ENCODE peak calls at places on chromosomes 6 and 20, in ten cellular contexts. P is PC-3; J is ascending aorta; A is CD8-positive, alpha-beta T cell; H is endodermal cell; U is colonic mucosa; R is cardiac muscle cell; K is left ventricle myocardium inferior; G is A549; W is RWPE1. D is an unnamed sample.

GRCh38 chr6:166441641-166442078 is 58.9 kb upstream of the MPC1 start:
- DNase-seq in G (no peak), U (no peak), A (no peak), K (no peak), H (no peak), W (no peak), J (no peak), R (no peak), P (no peak), D (no peak)

GRCh38 chr6:43790031-43790430 is 20.0 kb downstream of the VEGFA start:
- DNase-seq in G (no peak), P (no peak), H (no peak), K (peak; percentile 64), J (no peak), R (peak; percentile 93), W (no peak), A (no peak), U (no peak), D (no peak)

GRCh38 chr6:37667050-37667814 is 30.5 kb downstream of the MDGA1 start:
- DNase-seq in H (no peak), K (no peak), R (no peak), P (peak; percentile 65), J (no peak), G (no peak), A (no peak), U (no peak), W (no peak), D (no peak)

GRCh38 chr6:136284909-136285308 is 4.7 kb downstream of the BCLAF1 start:
- DNase-seq in W (peak; percentile 26), P (peak; percentile 30), H (no peak), R (peak; percentile 50), G (no peak), J (no peak), A (no peak), U (no peak), K (no peak), D (no peak)

GRCh38 chr6:29552512-29553051 is 7.0 kb downstream of the UBD start:
- DNase-seq in P (peak; percentile 75), H (no peak), K (no peak), J (no peak), W (peak; percentile 64), R (peak; percentile 79), G (no peak), A (no peak), U (no peak), D (no peak)

GRCh38 chr20:44651507-44652373 is at the start of gene ADA:
- DNase-seq in P (peak; percentile 65), H (peak; percentile 87), R (peak; percentile 63), U (peak; percentile 81), J (no peak), W (peak; percentile 77), A (peak; percentile 57), G (peak; percentile 54), K (peak; percentile 78), D (peak; percentile 41)

GRCh38 chr6:43993881-43994523 is 133.2 kb downstream of the MRPL14 start:
- DNase-seq in U (no peak), H (peak; percentile 50), G (no peak), P (peak; percentile 55), R (no peak), A (no peak), W (no peak), J (no peak), K (no peak), D (no peak)

GRCh38 chr6:71724456-71725180 is 161.7 kb upstream of the RIMS1 start:
- DNase-seq in J (no peak), P (no peak), K (no peak), A (no peak), U (no peak), W (no peak), G (no peak), H (no peak), R (no peak), D (no peak)

GRCh38 chr6:16727996-16728395 is 33.3 kb downstream of the ATXN1 start:
- DNase-seq in R (peak; percentile 53), K (no peak), U (no peak), P (no peak), A (no peak), J (no peak), G (no peak), W (no peak), H (peak; percentile 63), D (no peak)

GRCh38 chr6:16729183-16729696 is 32.0 kb downstream of the ATXN1 start:
- DNase-seq in G (peak; percentile 33), P (peak; percentile 68), H (no peak), U (no peak), J (no peak), R (peak; percentile 74), A (no peak), W (no peak), K (no peak), D (no peak)

GRCh38 chr6:16728513-16729182 is 32.6 kb downstream of the ATXN1 start:
- DNase-seq in A (no peak), H (no peak), K (no peak), W (no peak), U (no peak), G (no peak), J (no peak), R (no peak), P (no peak), D (no peak)

GRCh38 chr6:16730720-16731502 is 30.3 kb downstream of the ATXN1 start:
- DNase-seq in A (no peak), K (no peak), J (no peak), U (no peak), R (no peak), G (no peak), W (no peak), H (no peak), P (no peak), D (no peak)

GRCh38 chr6:16729744-16730143 is 31.5 kb downstream of the ATXN1 start:
- DNase-seq in A (no peak), H (no peak), P (no peak), K (no peak), U (no peak), R (no peak), J (no peak), G (no peak), W (no peak), D (no peak)
- H3K27ac ChIP-seq in A (no peak overlapping the region), H (no peak overlapping the region), P (peak overlapping the region; percentile 63), K (no peak overlapping the region), U (no peak overlapping the region), R (no peak overlapping the region), J (no peak overlapping the region), G (peak overlapping the region; percentile 83), W (no peak overlapping the region), D (no peak overlapping the region)

GRCh38 chr6:153028963-153029362 is 26.5 kb upstream of the MTRF1L start:
- DNase-seq in W (no peak), G (no peak), H (no peak), K (no peak), R (no peak), P (no peak), A (no peak), J (no peak), U (no peak), D (no peak)

GRCh38 chr6:153031335-153031955 is 28.9 kb upstream of the MTRF1L start:
- DNase-seq in P (peak; percentile 85), U (no peak), H (no peak), W (peak; percentile 59), A (no peak), J (no peak), G (peak; percentile 7), K (no peak), R (no peak), D (no peak)

GRCh38 chr6:153034139-153034538 is 31.6 kb upstream of the MTRF1L start:
- DNase-seq in P (no peak), G (no peak), H (no peak), A (no peak), W (no peak), U (no peak), R (no peak), K (no peak), J (no peak), D (no peak)

GRCh38 chr6:153028261-153028660 is 25.8 kb upstream of the MTRF1L start:
- DNase-seq in W (no peak), J (no peak), H (no peak), G (no peak), P (no peak), R (no peak), A (no peak), K (no peak), U (no peak), D (no peak)

DNA sequence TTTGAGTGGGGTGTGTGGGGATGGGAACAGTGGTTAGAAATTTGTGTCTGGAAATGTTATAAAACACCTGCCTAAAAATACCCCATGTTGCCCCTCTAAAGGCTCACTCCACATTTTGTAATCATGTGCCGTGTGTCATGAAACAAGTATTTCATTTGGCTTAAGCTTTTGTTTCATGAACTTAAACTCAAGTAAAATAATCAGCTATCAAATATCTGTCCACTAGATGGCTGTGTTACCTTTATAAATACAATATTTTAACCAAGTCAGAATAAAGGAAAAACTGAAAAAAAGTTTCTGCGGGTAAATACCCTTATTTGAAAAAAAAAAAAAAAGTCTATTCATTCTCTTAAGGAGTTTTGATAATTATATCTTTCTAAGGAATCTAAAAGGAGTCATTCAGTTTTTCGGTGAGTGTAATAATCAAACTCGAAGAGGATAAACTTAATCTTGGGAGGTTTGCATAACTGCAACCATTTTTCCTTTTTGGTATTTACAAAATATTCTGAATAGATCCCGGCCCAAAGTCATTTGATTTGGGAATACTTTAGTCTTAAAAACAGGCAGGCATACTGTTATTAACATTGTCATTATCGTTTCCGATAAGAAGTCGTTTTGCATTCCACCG is 29.9 kb upstream of the MTRF1L start:
- DNase-seq in G (no peak), A (no peak), H (no peak), W (peak; percentile 20), U (no peak), K (no peak), P (peak; percentile 69), J (no peak), R (peak; percentile 80), D (no peak)
- TF ChIP-seq CTCF in G (peak; percentile 59), A (no peak), H (peak; percentile 64), W (peak; percentile 63), U (peak; percentile 34), K (peak; percentile 59), P (peak; percentile 63), J (peak; percentile 60), R (peak; percentile 40), D (no peak)

GRCh38 chr6:113664909-113665308 is 192.2 kb upstream of the MARCKS start:
- DNase-seq in R (no peak), K (no peak), W (no peak), H (no peak), A (no peak), P (no peak), U (no peak), J (no peak), G (no peak), D (no peak)

GRCh38 chr6:113662049-113662655 is 195.0 kb upstream of the MARCKS start:
- DNase-seq in W (no peak), A (no peak), R (no peak), G (no peak), P (no peak), H (no peak), K (no peak), U (no peak), J (no peak), D (no peak)

GRCh38 chr6:113659762-113660404 is 197.3 kb upstream of the MARCKS start:
- DNase-seq in J (no peak), K (no peak), A (no peak), H (no peak), P (no peak), G (no peak), W (no peak), R (no peak), U (no peak), D (no peak)

DNA sequence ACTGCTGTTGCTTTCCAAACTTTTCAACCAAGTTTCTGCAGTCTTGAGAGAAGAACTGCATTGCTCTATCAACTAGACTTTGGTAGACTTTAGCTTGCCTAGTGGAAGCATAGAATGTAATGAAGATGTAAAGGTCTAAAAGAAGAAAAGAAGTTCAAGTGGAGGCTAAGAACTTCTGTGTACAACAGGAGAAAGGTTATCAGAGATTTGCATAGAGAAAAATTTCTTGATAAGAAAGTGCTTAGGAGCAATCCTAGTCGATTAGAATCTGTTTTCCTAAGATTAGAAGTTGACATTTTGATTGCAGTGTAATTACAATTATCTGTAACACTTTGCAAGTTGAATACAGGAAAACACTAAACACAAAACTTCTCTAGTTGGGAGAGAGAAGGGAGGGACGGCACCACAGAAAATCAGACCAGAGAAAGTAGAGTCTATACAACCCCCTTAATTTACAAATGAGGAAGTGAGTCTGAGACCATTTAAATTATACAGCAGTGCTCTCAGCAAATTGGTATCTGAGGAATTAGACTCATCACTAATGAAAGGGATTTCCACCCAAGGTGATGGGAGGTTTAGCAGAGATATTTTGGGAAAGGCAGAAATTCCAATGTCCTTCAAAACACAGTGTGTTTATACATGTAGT is 194.3 kb upstream of the MARCKS start:
- DNase-seq in R (no peak), U (no peak), H (no peak), G (no peak), K (no peak), W (no peak), P (no peak), A (no peak), J (no peak), D (no peak)
- H3K27ac ChIP-seq in R (no peak overlapping the region), U (no peak overlapping the region), H (no peak overlapping the region), G (no peak overlapping the region), K (no peak overlapping the region), W (no peak overlapping the region), P (no peak overlapping the region), A (no peak overlapping the region), J (no peak overlapping the region), D (no peak overlapping the region)

GRCh38 chr20:62141043-62141396 is 2.2 kb downstream of the PSMA7 start:
- DNase-seq in A (no peak), R (no peak), P (no peak), H (no peak), G (no peak), U (no peak), J (no peak), K (no peak), W (no peak), D (no peak)

GRCh38 chr20:62143118-62143975 is at the start of the genes PSMA7 and SS18L1:
- DNase-seq in H (peak; percentile 89), K (peak; percentile 89), J (no peak), R (peak; percentile 93), P (peak; percentile 89), A (peak; percentile 82), W (peak; percentile 92), U (peak; percentile 82), G (peak; percentile 75), D (peak; percentile 81)

GRCh38 chr20:62139636-62140035 is 3.6 kb downstream of the PSMA7 start:
- DNase-seq in P (no peak), J (no peak), U (no peak), K (no peak), A (no peak), R (no peak), G (no peak), H (no peak), W (no peak), D (no peak)

GRCh38 chr20:62142252-62143117 is 709 bp downstream of the PSMA7 start:
- DNase-seq in K (no peak), J (no peak), R (no peak), H (peak; percentile 63), P (no peak), A (no peak), U (peak; percentile 41), G (no peak), W (no peak), D (peak; percentile 42)

DNA sequence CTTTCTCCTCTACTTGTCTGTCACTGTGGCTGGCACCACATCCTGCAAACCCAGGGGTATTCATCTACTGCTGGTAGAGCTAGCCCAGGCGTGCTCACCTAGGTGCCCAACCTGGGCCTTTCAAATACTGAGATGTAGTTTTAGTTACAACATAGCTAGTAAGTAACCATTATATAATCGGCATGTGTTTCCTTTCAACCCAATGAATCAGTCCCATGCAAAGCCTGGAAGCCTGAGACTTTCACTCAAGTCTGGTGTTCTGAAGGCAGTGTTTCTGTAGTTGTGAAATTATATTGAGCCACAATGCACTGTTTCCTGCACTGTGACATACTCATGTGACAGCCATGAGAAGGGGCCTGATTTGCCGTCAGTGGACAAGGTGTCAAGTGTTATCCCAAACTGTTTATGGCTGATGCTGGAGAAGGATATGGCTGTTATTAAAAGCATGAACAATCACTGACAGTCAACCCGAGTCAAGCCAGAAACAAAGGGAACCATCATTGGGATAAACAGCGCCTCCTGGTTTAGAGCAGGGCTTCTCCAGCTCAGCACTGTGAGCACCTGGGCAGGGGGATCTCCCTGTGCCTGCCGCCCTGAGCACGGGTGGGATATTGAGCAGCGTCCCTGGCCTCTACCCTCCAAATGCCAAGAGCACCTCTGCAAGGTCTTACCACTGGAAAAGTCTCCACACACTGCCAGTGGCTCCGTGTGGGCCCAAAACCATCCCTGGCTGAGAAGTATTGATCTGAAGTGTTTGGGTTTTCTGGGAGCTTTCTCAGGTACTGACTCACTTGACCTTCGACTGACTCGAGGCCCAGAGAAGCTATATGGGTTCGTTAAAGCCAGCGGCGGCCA is 1.6 kb downstream of the PSMA7 start:
- DNase-seq in W (no peak), A (peak; percentile 33), R (peak; percentile 34), G (no peak), J (no peak), H (peak; percentile 73), K (no peak), U (no peak), P (peak; percentile 41), D (no peak)
- TF ChIP-seq CTCF in W (no peak), A (no peak), R (peak; percentile 43), G (peak; percentile 36), J (peak; percentile 14), H (peak; percentile 71), K (peak; percentile 40), U (no peak), P (peak; percentile 76), D (peak; percentile 27)

D was measured in CD4-positive, alpha-beta T cell.